ENCODE peak calls at places on chromosome 4, in eight cellular contexts. S is cardiac fibroblast; D is smooth muscle cell of the brain vasculature; V is head of caudate nucleus; X is nephron progenitor cell; G is CD8-positive, alpha-beta memory T cell; P is activated T-cell treated with anti-CD3 and anti-CD28 coated beads, Interleukin-2, amount 50 U/mL, for 72 hours; C is NCI-H1417. T is an unnamed sample.
A peak's percentile ranks its signal among the peaks of the same experiment; 100 is the strongest.

GRCh38 chr4:1603413-1604135 is 80.5 kb downstream of the FAM53A start:
- DNase-seq in S (no peak), D (no peak), V (no peak), X (no peak), G (no peak), P (no peak), C (no peak), T (no peak)

GRCh38 chr4:167779864-167780263 is 312.5 kb upstream of the ANXA10 start:
- DNase-seq in S (peak; percentile 25), D (no peak), V (no peak), X (no peak), G (no peak), P (no peak), C (no peak), T (no peak)

GRCh38 chr4:124414641-124415040 is 297.9 kb downstream of the ANKRD50 start:
- DNase-seq in S (peak; percentile 87), D (no peak), V (no peak), X (no peak), G (no peak), P (no peak), C (no peak), T (no peak)

GRCh38 chr4:118711047-118711446 is 25.9 kb downstream of the METTL14 start:
- DNase-seq in S (no peak), D (no peak), V (no peak), X (no peak), G (no peak), P (no peak), C (no peak), T (no peak)

GRCh38 chr4:1644906-1645657 is 39.0 kb downstream of the FAM53A start:
- DNase-seq in S (peak; percentile 18), D (no peak), V (peak; percentile 61), X (peak; percentile 53), G (no peak), P (no peak), C (no peak), T (no peak)

GRCh38 chr4:134762053-134762452 is 560.5 kb upstream of the PABPC4L start:
- DNase-seq in S (no peak), D (no peak), V (no peak), X (peak; percentile 9), G (no peak), P (no peak), C (no peak), T (no peak)

GRCh38 chr4:146029939-146030710 is 91.5 kb upstream of the ZNF827 start:
- DNase-seq in S (no peak), D (no peak), V (no peak), X (peak; percentile 12), G (no peak), P (peak; percentile 6), C (peak; percentile 59), T (no peak)

GRCh38 chr4:8653326-8654000 is 60.9 kb downstream of the CPZ start:
- DNase-seq in S (no peak), D (no peak), V (peak; percentile 5), X (no peak), G (no peak), P (no peak), C (no peak), T (no peak)

GRCh38 chr4:81965911-81966310 is 407.9 kb downstream of the HNRNPD start:
- DNase-seq in S (no peak), D (no peak), V (no peak), X (no peak), G (no peak), P (no peak), C (no peak), T (no peak)

GRCh38 chr4:48571471-48571870 is 81.4 kb downstream of the ZAR1 start:
- DNase-seq in S (no peak), D (no peak), V (no peak), X (no peak), G (no peak), P (no peak), C (no peak), T (no peak)

GRCh38 chr4:28723371-28723770 is 1862.7 kb downstream of the STIM2 start:
- DNase-seq in S (no peak), D (no peak), V (no peak), X (no peak), G (no peak), P (no peak), C (no peak), T (no peak)

GRCh38 chr4:54014761-54015160 is 49.6 kb downstream of the CHIC2 start:
- DNase-seq in S (no peak), D (no peak), V (no peak), X (no peak), G (no peak), P (no peak), C (peak; percentile 46), T (no peak)

GRCh38 chr4:98204236-98204553 is 57.0 kb upstream of the RAP1GDS1 start:
- DNase-seq in S (no peak), D (no peak), V (no peak), X (no peak), G (no peak), P (no peak), C (no peak), T (no peak)

GRCh38 chr4:129641179-129641578 is 545.2 kb downstream of the C4orf33 start:
- DNase-seq in S (peak; percentile 68), D (peak; percentile 46), V (peak; percentile 66), X (peak; percentile 59), G (peak; percentile 1), P (peak; percentile 37), C (peak; percentile 30), T (peak; percentile 72)

GRCh38 chr4:148565801-148566200 is 123.6 kb upstream of the NR3C2 start:
- DNase-seq in S (no peak), D (no peak), V (no peak), X (no peak), G (no peak), P (no peak), C (no peak), T (peak; percentile 22)

GRCh38 chr4:2332201-2332975 is 70.5 kb upstream of the MXD4 start:
- DNase-seq in S (no peak), D (no peak), V (no peak), X (no peak), G (no peak), P (no peak), C (no peak), T (no peak)

GRCh38 chr4:104693601-104694201 is 199.0 kb upstream of the CXXC4 start:
- DNase-seq in S (peak; percentile 27), D (no peak), V (no peak), X (no peak), G (no peak), P (no peak), C (no peak), T (peak; percentile 13)

GRCh38 chr4:120691536-120691935 is 231.0 kb downstream of the PRDM5 start:
- DNase-seq in S (peak; percentile 40), D (no peak), V (no peak), X (no peak), G (no peak), P (no peak), C (no peak), T (no peak)

GRCh38 chr4:100290585-100290984 is 100.3 kb upstream of the DDIT4L start:
- DNase-seq in S (no peak), D (no peak), V (no peak), X (no peak), G (no peak), P (no peak), C (no peak), T (no peak)

GRCh38 chr4:89899157-89899556 is 4.5 kb downstream of the MMRN1 start:
- DNase-seq in S (no peak), D (no peak), V (no peak), X (no peak), G (no peak), P (no peak), C (no peak), T (no peak)

GRCh38 chr4:68466185-68466584 is 18.9 kb downstream of the TMPRSS11E start:
- DNase-seq in S (peak; percentile 81), D (no peak), V (no peak), X (no peak), G (no peak), P (no peak), C (no peak), T (no peak)

GRCh38 chr4:141802324-141802723 is 165.9 kb downstream of the IL15 start:
- DNase-seq in S (peak; percentile 55), D (no peak), V (no peak), X (no peak), G (no peak), P (no peak), C (no peak), T (no peak)

GRCh38 chr4:3871181-3871852 is 105.1 kb downstream of the ADRA2C start:
- DNase-seq in S (no peak), D (no peak), V (peak; percentile 46), X (peak; percentile 83), G (no peak), P (no peak), C (peak; percentile 44), T (no peak)

GRCh38 chr4:18698119-18698883 is 676.7 kb upstream of the LCORL start:
- DNase-seq in S (no peak), D (no peak), V (no peak), X (no peak), G (no peak), P (no peak), C (no peak), T (no peak)